ENCODE peak calls at places on chromosomes 6 and 20, in six cellular contexts. One of them, this sample, is unnamed.

GRCh38 chr6:25553502-25553901 is 98.5 kb upstream of the SCGN start:
- DNase-seq in cardiac fibroblast: no peak
- DNase-seq in AG09309: peak; percentile 58
- DNase-seq in HAP-1: no peak
- DNase-seq in bronchial epithelial cell: no peak
- DNase-seq in left lung: no peak
- DNase-seq in this sample: no peak

GRCh38 chr20:20462185-20462584 is 94.3 kb downstream of the INSM1 start:
- DNase-seq in cardiac fibroblast: no peak
- DNase-seq in AG09309: no peak
- DNase-seq in HAP-1: no peak
- DNase-seq in bronchial epithelial cell: no peak
- DNase-seq in left lung: no peak
- DNase-seq in this sample: no peak

GRCh38 chr20:42352096-42352495 is 733.9 kb upstream of the CHD6 start:
- DNase-seq in cardiac fibroblast: no peak
- DNase-seq in AG09309: no peak
- DNase-seq in HAP-1: no peak
- DNase-seq in bronchial epithelial cell: no peak
- DNase-seq in left lung: no peak
- DNase-seq in this sample: no peak

GRCh38 chr6:70954750-70955149 is 2.1 kb downstream of the B3GAT2 start:
- DNase-seq in cardiac fibroblast: no peak
- DNase-seq in AG09309: no peak
- DNase-seq in HAP-1: no peak
- DNase-seq in bronchial epithelial cell: no peak
- DNase-seq in left lung: no peak
- DNase-seq in this sample: no peak

GRCh38 chr6:23175391-23175790 is 606.0 kb downstream of the HDGFL1 start:
- DNase-seq in cardiac fibroblast: peak; percentile 59
- DNase-seq in AG09309: peak; percentile 46
- DNase-seq in HAP-1: no peak
- DNase-seq in bronchial epithelial cell: peak; percentile 60
- DNase-seq in left lung: no peak
- DNase-seq in this sample: no peak

GRCh38 chr20:36920334-36920730 is 31.2 kb downstream of the SAMHD1 start:
- DNase-seq in cardiac fibroblast: no peak
- DNase-seq in AG09309: no peak
- DNase-seq in HAP-1: no peak
- DNase-seq in bronchial epithelial cell: no peak
- DNase-seq in left lung: no peak
- DNase-seq in this sample: no peak

GRCh38 chr20:4036351-4036750 is 21.0 kb upstream of the RNF24 start:
- DNase-seq in cardiac fibroblast: no peak
- DNase-seq in AG09309: no peak
- DNase-seq in HAP-1: no peak
- DNase-seq in bronchial epithelial cell: no peak
- DNase-seq in left lung: no peak
- DNase-seq in this sample: no peak

GRCh38 chr6:125206389-125206788 is 52.8 kb downstream of the TPD52L1 start:
- DNase-seq in cardiac fibroblast: no peak
- DNase-seq in AG09309: no peak
- DNase-seq in HAP-1: no peak
- DNase-seq in bronchial epithelial cell: no peak
- DNase-seq in left lung: no peak
- DNase-seq in this sample: no peak

GRCh38 chr6:114362396-114362795 is 19.6 kb upstream of the HS3ST5 start:
- DNase-seq in cardiac fibroblast: no peak
- DNase-seq in AG09309: no peak
- DNase-seq in HAP-1: no peak
- DNase-seq in bronchial epithelial cell: no peak
- DNase-seq in left lung: no peak
- DNase-seq in this sample: no peak
- H3K4me3 ChIP-seq in cardiac fibroblast: no peak overlapping the region
- H3K4me3 ChIP-seq in AG09309: no peak overlapping the region
- H3K4me3 ChIP-seq in HAP-1: no peak overlapping the region
- H3K4me3 ChIP-seq in bronchial epithelial cell: no peak overlapping the region
- H3K4me3 ChIP-seq in left lung: no peak overlapping the region
- H3K4me3 ChIP-seq in this sample: no peak overlapping the region

DNA sequence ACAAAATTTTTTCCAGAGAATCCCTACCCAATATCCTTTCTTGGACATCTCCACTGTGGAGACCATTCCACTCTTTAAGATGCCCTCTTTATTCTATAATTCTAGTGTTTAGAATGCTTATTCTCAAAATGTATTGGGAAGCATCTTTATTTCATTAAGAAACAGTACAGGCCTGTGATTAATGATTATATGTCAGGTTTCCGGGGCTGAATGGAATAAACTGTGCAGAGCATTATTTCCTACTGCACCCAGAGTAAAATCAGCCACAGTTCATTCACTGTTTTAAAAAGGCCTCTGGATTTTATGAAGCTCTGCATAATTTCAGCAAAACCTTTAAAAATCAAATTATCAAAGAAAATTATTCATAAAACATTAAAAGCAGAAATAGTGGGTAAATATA is 42.6 kb downstream of the DSE start:
- DNase-seq in cardiac fibroblast: no peak
- DNase-seq in AG09309: no peak
- DNase-seq in HAP-1: no peak
- DNase-seq in bronchial epithelial cell: no peak
- DNase-seq in left lung: no peak
- DNase-seq in this sample: no peak
- H3K4me3 ChIP-seq in cardiac fibroblast: no peak overlapping the region
- H3K4me3 ChIP-seq in AG09309: no peak overlapping the region
- H3K4me3 ChIP-seq in HAP-1: no peak overlapping the region
- H3K4me3 ChIP-seq in bronchial epithelial cell: no peak overlapping the region
- H3K4me3 ChIP-seq in left lung: no peak overlapping the region
- H3K4me3 ChIP-seq in this sample: no peak overlapping the region

DNA sequence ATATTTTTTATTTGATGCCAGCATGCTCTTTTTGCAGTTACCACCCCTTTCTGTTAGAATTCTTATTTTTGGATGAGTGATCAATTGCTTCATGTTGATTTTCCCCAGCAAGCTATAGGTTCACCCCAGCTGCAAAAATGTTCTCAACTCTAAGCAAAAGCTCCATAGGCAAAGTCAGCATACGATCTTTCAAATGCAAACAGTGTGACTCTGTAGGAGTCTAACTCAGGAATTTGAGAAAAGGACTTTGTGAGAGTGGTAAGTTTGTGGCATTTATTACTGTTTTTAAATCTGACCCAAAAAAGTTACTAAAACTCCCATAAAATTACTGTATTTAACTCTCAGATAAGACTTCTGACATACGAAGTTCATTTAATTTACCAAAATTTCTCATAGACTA is 134.9 kb upstream of the HSF2 start:
- DNase-seq in cardiac fibroblast: no peak
- DNase-seq in AG09309: no peak
- DNase-seq in HAP-1: no peak
- DNase-seq in bronchial epithelial cell: no peak
- DNase-seq in left lung: no peak
- DNase-seq in this sample: no peak
- H3K4me3 ChIP-seq in cardiac fibroblast: no peak overlapping the region
- H3K4me3 ChIP-seq in AG09309: no peak overlapping the region
- H3K4me3 ChIP-seq in HAP-1: no peak overlapping the region
- H3K4me3 ChIP-seq in bronchial epithelial cell: no peak overlapping the region
- H3K4me3 ChIP-seq in left lung: no peak overlapping the region
- H3K4me3 ChIP-seq in this sample: no peak overlapping the region

DNA sequence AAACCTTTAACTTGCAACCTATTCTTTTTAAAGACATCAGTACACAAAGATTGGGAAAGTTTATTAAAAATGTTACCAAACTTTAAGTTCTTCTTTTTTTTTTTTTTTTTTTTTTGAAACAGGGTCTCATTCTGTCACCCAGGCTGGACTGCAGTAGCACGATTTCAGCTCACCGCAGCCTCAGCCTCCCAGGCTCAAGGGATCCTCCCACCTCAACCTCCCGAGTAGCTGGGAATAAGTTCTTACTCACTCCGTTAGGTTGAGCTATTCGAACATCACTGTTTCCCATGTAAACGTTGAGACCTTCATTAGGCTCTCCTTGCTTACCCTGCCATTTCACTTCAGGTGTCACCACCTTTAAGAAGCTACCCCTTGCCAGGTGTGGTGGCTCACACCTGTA is 5.6 kb downstream of the MAP3K5 start:
- DNase-seq in cardiac fibroblast: no peak
- DNase-seq in AG09309: no peak
- DNase-seq in HAP-1: no peak
- DNase-seq in bronchial epithelial cell: no peak
- DNase-seq in left lung: no peak
- DNase-seq in this sample: no peak
- H3K4me3 ChIP-seq in cardiac fibroblast: no peak overlapping the region
- H3K4me3 ChIP-seq in AG09309: no peak overlapping the region
- H3K4me3 ChIP-seq in HAP-1: no peak overlapping the region
- H3K4me3 ChIP-seq in bronchial epithelial cell: no peak overlapping the region
- H3K4me3 ChIP-seq in left lung: no peak overlapping the region
- H3K4me3 ChIP-seq in this sample: no peak overlapping the region